ENCODE peak calls at places on chromosome 12, in four cellular contexts. Z is anterior cingulate cortex; L is stimulated activated CD4-positive, alpha-beta T cell treated with anti-CD3 and anti-CD28 coated beads, TNF-alpha, amount 100 ng/mL, for 24 hours; F is SW480. S is an unnamed sample.

GRCh38 chr12:69985656-69986055 is 160.6 kb downstream of the MYRFL start:
- DNase-seq in Z (no peak), L (peak; percentile 2), F (peak; percentile 14), S (peak; percentile 46)

GRCh38 chr12:123142948-123143752 is 7.7 kb downstream of the PITPNM2 start:
- DNase-seq in Z (no peak), L (no peak), F (peak; percentile 51), S (peak; percentile 42)

GRCh38 chr12:113325938-113326337 is 9.0 kb downstream of the SLC8B1 start:
- DNase-seq in Z (no peak), L (no peak), F (no peak), S (no peak)

GRCh38 chr12:82800185-82800584 is 113.5 kb downstream of the TMTC2 start:
- DNase-seq in Z (no peak), L (no peak), F (no peak), S (no peak)

GRCh38 chr12:46952880-46953517 is 126.4 kb upstream of the PCED1B start:
- DNase-seq in Z (no peak), L (no peak), F (no peak), S (no peak)

GRCh38 chr12:95763809-95764253 is 26.7 kb downstream of the NTN4 start:
- DNase-seq in Z (no peak), L (no peak), F (peak; percentile 88), S (no peak)

GRCh38 chr12:28506271-28506670 is 316.0 kb downstream of the CCDC91 start:
- DNase-seq in Z (no peak), L (no peak), F (no peak), S (no peak)

GRCh38 chr12:120413901-120414695 is 23.8 kb upstream of the COX6A1 start:
- DNase-seq in Z (no peak), L (no peak), F (no peak), S (no peak)

GRCh38 chr12:45605624-45606023 is 123.9 kb upstream of the ARID2 start:
- DNase-seq in Z (no peak), L (no peak), F (no peak), S (no peak)

GRCh38 chr12:79058342-79058741 is 193.8 kb downstream of the SYT1 start:
- DNase-seq in Z (no peak), L (no peak), F (peak; percentile 75), S (no peak)

GRCh38 chr12:39451977-39452376 is 9.1 kb upstream of the KIF21A start:
- DNase-seq in Z (no peak), L (no peak), F (no peak), S (no peak)

GRCh38 chr12:1803736-1804135 is 16.6 kb upstream of the LRTM2 start:
- DNase-seq in Z (no peak), L (no peak), F (no peak), S (no peak)

GRCh38 chr12:77323778-77324415 is 258.5 kb upstream of the E2F7 start:
- DNase-seq in Z (no peak), L (no peak), F (no peak), S (no peak)

S was measured in HuH-7.